ENCODE peak calls at places on chromosome 10, in four cellular contexts. One of them, this sample, is unnamed.

GRCh38 chr10:52571018-52571417 is 201.6 kb downstream of the MBL2 start:
- DNase-seq in esophagus squamous epithelium: no peak
- DNase-seq in GM23338: no peak
- DNase-seq in transverse colon: no peak
- DNase-seq in this sample: no peak

GRCh38 chr10:117543245-117543998 is 876 bp downstream of the EMX2 start:
- DNase-seq in transverse colon: no peak
- DNase-seq in GM23338: peak; percentile 72
- DNase-seq in esophagus squamous epithelium: no peak
- DNase-seq in this sample: no peak

GRCh38 chr10:59432207-59432900 is 70.0 kb upstream of the FAM13C start:
- DNase-seq in esophagus squamous epithelium: no peak
- DNase-seq in GM23338: no peak
- DNase-seq in transverse colon: no peak
- DNase-seq in this sample: no peak

GRCh38 chr10:1074748-1075358 is 18.7 kb downstream of the WDR37 start:
- DNase-seq in transverse colon: no peak
- DNase-seq in GM23338: peak; percentile 41
- DNase-seq in esophagus squamous epithelium: no peak
- DNase-seq in this sample: no peak

GRCh38 chr10:123417414-123417813 is 248.7 kb upstream of the GPR26 start:
- DNase-seq in esophagus squamous epithelium: no peak
- DNase-seq in GM23338: no peak
- DNase-seq in transverse colon: no peak
- DNase-seq in this sample: no peak

GRCh38 chr10:15137636-15138035 is 30.9 kb downstream of the NMT2 start:
- DNase-seq in transverse colon: no peak
- DNase-seq in GM23338: no peak
- DNase-seq in esophagus squamous epithelium: no peak
- DNase-seq in this sample: no peak

GRCh38 chr10:116287906-116288501 is 15.0 kb upstream of the GFRA1 start:
- DNase-seq in transverse colon: peak; percentile 22
- DNase-seq in GM23338: peak; percentile 70
- DNase-seq in esophagus squamous epithelium: no peak
- DNase-seq in this sample: no peak

GRCh38 chr10:516766-517165 is 172.7 kb downstream of the DIP2C start:
- DNase-seq in esophagus squamous epithelium: no peak
- DNase-seq in GM23338: no peak
- DNase-seq in transverse colon: no peak
- DNase-seq in this sample: no peak

GRCh38 chr10:45204954-45205775 is 110.2 kb downstream of the OR13A1 start:
- DNase-seq in GM23338: no peak
- DNase-seq in transverse colon: no peak
- DNase-seq in esophagus squamous epithelium: no peak
- DNase-seq in this sample: no peak

GRCh38 chr10:129417882-129418281 is 49.2 kb upstream of the MGMT start:
- DNase-seq in esophagus squamous epithelium: no peak
- DNase-seq in transverse colon: no peak
- DNase-seq in GM23338: no peak
- DNase-seq in this sample: no peak

GRCh38 chr10:100653957-100654834 is 91.2 kb upstream of the PAX2 start:
- DNase-seq in GM23338: peak; percentile 78
- DNase-seq in transverse colon: no peak
- DNase-seq in esophagus squamous epithelium: no peak
- DNase-seq in this sample: no peak

GRCh38 chr10:63164045-63164722 is 31.1 kb downstream of the NRBF2 start:
- DNase-seq in esophagus squamous epithelium: no peak
- DNase-seq in transverse colon: no peak
- DNase-seq in GM23338: no peak
- DNase-seq in this sample: no peak

GRCh38 chr10:7610651-7611389 is 55.9 kb downstream of the ITIH5 start:
- DNase-seq in GM23338: no peak
- DNase-seq in transverse colon: peak; percentile 44
- DNase-seq in esophagus squamous epithelium: no peak
- DNase-seq in this sample: no peak

GRCh38 chr10:61195219-61195618 is 251.2 kb upstream of the RHOBTB1 start:
- DNase-seq in GM23338: no peak
- DNase-seq in transverse colon: no peak
- DNase-seq in esophagus squamous epithelium: no peak
- DNase-seq in this sample: no peak

GRCh38 chr10:46323176-46323575 is 36.4 kb downstream of the ANTXRL start:
- DNase-seq in GM23338: no peak
- DNase-seq in transverse colon: no peak
- DNase-seq in esophagus squamous epithelium: no peak
- DNase-seq in this sample: no peak

GRCh38 chr10:133150656-133151055 is 9.4 kb upstream of the KNDC1 start:
- DNase-seq in transverse colon: no peak
- DNase-seq in GM23338: no peak
- DNase-seq in esophagus squamous epithelium: no peak
- DNase-seq in this sample: no peak

GRCh38 chr10:59240581-59241183 is 64.2 kb downstream of the PHYHIPL start:
- DNase-seq in esophagus squamous epithelium: no peak
- DNase-seq in transverse colon: no peak
- DNase-seq in GM23338: peak; percentile 66
- DNase-seq in this sample: no peak

GRCh38 chr10:112000466-112000865 is 183.1 kb downstream of the GPAM start:
- DNase-seq in GM23338: no peak
- DNase-seq in esophagus squamous epithelium: no peak
- DNase-seq in transverse colon: no peak
- DNase-seq in this sample: no peak

GRCh38 chr10:50627443-50627842 is 3.7 kb upstream of the SGMS1 start:
- DNase-seq in transverse colon: no peak
- DNase-seq in GM23338: no peak
- DNase-seq in esophagus squamous epithelium: no peak
- DNase-seq in this sample: no peak

GRCh38 chr10:95788830-95789229 is 32.9 kb downstream of the ENTPD1 start:
- DNase-seq in esophagus squamous epithelium: no peak
- DNase-seq in transverse colon: no peak
- DNase-seq in GM23338: no peak
- DNase-seq in this sample: no peak

GRCh38 chr10:126904493-126904806 is 778 bp upstream of the DOCK1 start:
- DNase-seq in esophagus squamous epithelium: no peak
- DNase-seq in GM23338: no peak
- DNase-seq in transverse colon: no peak
- DNase-seq in this sample: no peak
- H3K4me3 ChIP-seq in esophagus squamous epithelium: peak overlapping the region; percentile 92
- H3K4me3 ChIP-seq in GM23338: peak overlapping the region; percentile 77
- H3K4me3 ChIP-seq in transverse colon: peak overlapping the region; percentile 91
- H3K4me3 ChIP-seq in this sample: no peak overlapping the region

GRCh38 chr10:69800665-69801064 is 1.0 kb upstream of the COL13A1 start:
- DNase-seq in esophagus squamous epithelium: no peak
- DNase-seq in transverse colon: no peak
- DNase-seq in GM23338: no peak
- DNase-seq in this sample: no peak

GRCh38 chr10:69802424-69803161 is 887 bp downstream of the COL13A1 start:
- DNase-seq in transverse colon: no peak
- DNase-seq in esophagus squamous epithelium: no peak
- DNase-seq in GM23338: peak; percentile 61
- DNase-seq in this sample: no peak

GRCh38 chr10:69800109-69800508 is 1.6 kb upstream of the COL13A1 start:
- DNase-seq in esophagus squamous epithelium: no peak
- DNase-seq in transverse colon: peak; percentile 51
- DNase-seq in GM23338: peak; percentile 93
- DNase-seq in this sample: peak; percentile 71

GRCh38 chr10:69801094-69801433 is 642 bp upstream of the COL13A1 start:
- DNase-seq in GM23338: peak; percentile 87
- DNase-seq in esophagus squamous epithelium: no peak
- DNase-seq in transverse colon: peak; percentile 55
- DNase-seq in this sample: no peak

DNA sequence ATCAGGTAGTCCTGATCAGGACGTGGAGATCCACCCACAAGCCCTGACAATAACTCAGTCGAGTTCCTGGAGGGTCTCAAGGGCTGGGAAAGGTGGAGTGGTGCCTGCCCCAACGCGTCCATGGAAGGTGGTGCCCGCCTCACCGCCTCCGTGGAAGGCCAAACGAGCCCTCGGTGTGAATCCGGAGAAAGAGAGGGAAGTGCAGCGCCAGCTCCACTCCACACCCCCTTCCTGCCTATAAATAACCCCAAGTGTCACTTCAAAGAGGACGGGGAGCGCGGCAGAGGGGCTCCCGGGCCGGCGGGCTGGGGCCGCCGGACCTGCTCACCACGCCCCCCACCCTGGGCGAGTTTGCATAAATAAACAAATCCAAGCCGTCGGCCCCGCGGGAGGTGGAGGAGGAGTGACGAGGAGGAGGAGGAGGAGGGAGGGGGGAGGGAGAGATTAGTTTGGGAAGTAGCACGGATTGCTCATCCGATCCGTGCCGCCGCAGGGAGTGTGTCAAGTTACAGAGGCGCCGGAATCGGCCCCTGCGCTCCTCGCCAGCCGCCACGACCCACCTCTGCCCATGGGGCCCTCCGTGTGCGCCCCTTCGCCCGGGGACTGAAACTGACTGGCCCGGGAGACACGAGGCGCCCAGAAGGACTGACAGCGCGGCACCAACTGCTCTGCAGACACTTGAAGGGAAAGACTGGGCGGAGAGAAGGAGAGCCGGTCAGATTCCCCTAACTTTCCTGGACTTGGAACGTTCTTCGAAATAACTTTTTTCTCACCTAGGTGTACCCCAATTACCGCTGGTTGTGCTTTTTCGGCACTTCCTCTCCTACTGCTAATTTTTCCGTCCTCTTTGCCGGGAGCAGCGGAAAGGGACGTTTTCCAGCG is at the start of gene COL13A1:
- DNase-seq in GM23338: peak; percentile 97
- DNase-seq in transverse colon: peak; percentile 27
- DNase-seq in esophagus squamous epithelium: no peak
- DNase-seq in this sample: peak; percentile 21
- H3K4me3 ChIP-seq in GM23338: peak within 1 kb of the TSS; percentile 84
- H3K4me3 ChIP-seq in transverse colon: peak within 1 kb of the TSS; percentile 51
- H3K4me3 ChIP-seq in esophagus squamous epithelium: peak within 1 kb of the TSS; percentile 30
- H3K4me3 ChIP-seq in this sample: peak within 1 kb of the TSS; percentile 14

GRCh38 chr10:36677170-36677768 is 448.1 kb upstream of the ANKRD30A start:
- DNase-seq in esophagus squamous epithelium: no peak
- DNase-seq in GM23338: no peak
- DNase-seq in transverse colon: no peak
- DNase-seq in this sample: no peak

GRCh38 chr10:36675458-36675880 is 449.9 kb upstream of the ANKRD30A start:
- DNase-seq in esophagus squamous epithelium: no peak
- DNase-seq in GM23338: no peak
- DNase-seq in transverse colon: no peak
- DNase-seq in this sample: no peak

GRCh38 chr10:36671607-36672006 is 453.8 kb upstream of the ANKRD30A start:
- DNase-seq in GM23338: no peak
- DNase-seq in esophagus squamous epithelium: no peak
- DNase-seq in transverse colon: no peak
- DNase-seq in this sample: no peak

GRCh38 chr10:36679554-36679953 is 445.8 kb upstream of the ANKRD30A start:
- DNase-seq in GM23338: no peak
- DNase-seq in transverse colon: no peak
- DNase-seq in esophagus squamous epithelium: no peak
- DNase-seq in this sample: no peak

DNA sequence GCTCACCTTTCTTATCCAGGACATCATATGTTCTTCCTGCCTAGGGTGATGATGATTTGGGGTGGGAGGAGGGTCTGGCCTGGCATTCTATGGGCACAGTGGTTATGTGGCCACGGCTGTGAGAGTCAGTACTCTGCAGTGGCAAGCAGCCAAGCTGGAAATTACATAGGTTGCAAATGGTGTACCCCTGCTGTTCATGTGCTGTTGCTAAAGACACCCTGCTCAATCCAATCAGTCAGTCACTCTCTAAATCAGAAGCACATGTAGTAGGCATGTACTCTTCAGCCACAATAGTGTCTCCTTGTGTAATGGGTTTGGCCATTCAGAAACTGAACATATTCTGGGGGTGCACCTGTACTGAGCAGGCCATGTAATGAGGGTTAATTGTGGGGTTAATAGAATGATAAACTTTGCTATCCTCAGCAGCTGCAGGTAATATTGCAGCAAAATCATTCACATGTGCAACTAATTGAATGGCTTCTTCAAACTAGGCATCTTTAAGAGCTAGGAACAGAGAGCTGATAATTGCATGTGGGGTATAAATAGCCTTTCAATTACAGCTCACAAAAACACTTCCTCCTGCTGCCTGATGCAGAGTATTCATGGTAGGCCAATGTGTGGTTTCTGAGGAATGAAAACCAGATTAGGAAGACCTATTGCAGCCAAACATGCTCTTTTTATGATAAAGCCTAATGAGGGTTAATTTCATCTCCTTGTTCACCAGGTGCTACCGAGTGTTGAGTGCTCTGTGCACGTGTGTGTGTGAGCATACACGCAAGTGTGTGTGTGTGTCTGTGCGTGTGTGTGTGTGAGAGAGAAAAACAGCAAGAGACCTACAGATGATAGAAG is 448.9 kb upstream of the ANKRD30A start:
- DNase-seq in esophagus squamous epithelium: no peak
- DNase-seq in transverse colon: no peak
- DNase-seq in GM23338: no peak
- DNase-seq in this sample: no peak
- H3K4me3 ChIP-seq in esophagus squamous epithelium: no peak overlapping the region
- H3K4me3 ChIP-seq in transverse colon: no peak overlapping the region
- H3K4me3 ChIP-seq in GM23338: no peak overlapping the region
- H3K4me3 ChIP-seq in this sample: no peak overlapping the region

GRCh38 chr10:26809973-26810372 is 50.8 kb downstream of the ABI1 start:
- DNase-seq in transverse colon: no peak
- DNase-seq in esophagus squamous epithelium: no peak
- DNase-seq in GM23338: no peak
- DNase-seq in this sample: no peak
- H3K4me3 ChIP-seq in transverse colon: no peak overlapping the region
- H3K4me3 ChIP-seq in esophagus squamous epithelium: no peak overlapping the region
- H3K4me3 ChIP-seq in GM23338: no peak overlapping the region
- H3K4me3 ChIP-seq in this sample: no peak overlapping the region

GRCh38 chr10:113480828-113481502 is 71.9 kb upstream of the HABP2 start:
- DNase-seq in transverse colon: no peak
- DNase-seq in GM23338: no peak
- DNase-seq in esophagus squamous epithelium: no peak
- DNase-seq in this sample: no peak
- H3K4me3 ChIP-seq in transverse colon: no peak overlapping the region
- H3K4me3 ChIP-seq in GM23338: no peak overlapping the region
- H3K4me3 ChIP-seq in esophagus squamous epithelium: no peak overlapping the region
- H3K4me3 ChIP-seq in this sample: no peak overlapping the region

DNA sequence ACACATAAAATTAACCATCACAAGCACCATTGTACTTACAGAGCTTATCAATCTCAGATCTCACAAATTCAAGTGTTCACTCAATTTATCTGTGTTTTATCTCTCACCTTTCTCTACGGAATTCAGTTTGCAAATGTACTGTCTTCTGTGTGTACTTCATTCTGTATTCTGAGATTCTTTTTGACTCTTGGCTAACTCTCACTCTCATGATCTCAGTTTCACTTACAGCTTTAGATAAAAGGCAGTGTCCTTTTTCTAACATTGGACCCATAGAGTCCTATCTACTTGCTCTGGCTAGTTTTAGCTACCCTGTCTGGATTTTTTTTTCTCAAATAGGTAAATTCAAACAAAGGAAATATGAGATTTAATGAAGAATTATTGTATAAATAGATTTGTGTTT is 176.0 kb downstream of the CCDC7 start:
- DNase-seq in transverse colon: no peak
- DNase-seq in esophagus squamous epithelium: no peak
- DNase-seq in GM23338: no peak
- DNase-seq in this sample: no peak
- H3K4me3 ChIP-seq in transverse colon: no peak overlapping the region
- H3K4me3 ChIP-seq in esophagus squamous epithelium: no peak overlapping the region
- H3K4me3 ChIP-seq in GM23338: no peak overlapping the region
- H3K4me3 ChIP-seq in this sample: no peak overlapping the region

GRCh38 chr10:3094565-3095168 is 27.3 kb downstream of the PFKP start:
- DNase-seq in transverse colon: no peak
- DNase-seq in esophagus squamous epithelium: no peak
- DNase-seq in GM23338: peak; percentile 6
- DNase-seq in this sample: no peak
- H3K4me3 ChIP-seq in transverse colon: no peak overlapping the region
- H3K4me3 ChIP-seq in esophagus squamous epithelium: no peak overlapping the region
- H3K4me3 ChIP-seq in GM23338: no peak overlapping the region
- H3K4me3 ChIP-seq in this sample: no peak overlapping the region

This sample was measured in mucosa of descending colon.